ENCODE peak calls at places on chromosomes 12 and 14, in five cellular contexts. M is H9, G is neuronal stem cell, V is H1, I is mesenchymal stem cell. T is an unnamed sample.

GRCh38 chr14:44316647-44317432 is 190.2 kb downstream of the FSCB start:
- DNase-seq in M (no peak), G (no peak), V (no peak), I (peak), T (peak)

GRCh38 chr14:60652674-60653387 is 3.6 kb upstream of the SIX1 start:
- DNase-seq in M (peak), G (peak), V (no peak), I (no peak), T (no peak)

GRCh38 chr12:40225984-40226602 is 1.3 kb downstream of the LRRK2 start:
- DNase-seq in M (no peak), G (no peak), V (no peak), I (no peak), T (no peak)

GRCh38 chr12:5171701-5172100 is 128.0 kb downstream of the KCNA5 start:
- DNase-seq in M (peak), G (peak), V (peak), I (peak), T (peak)

GRCh38 chr12:47835831-47836155 is 16.1 kb upstream of the HDAC7 start:
- DNase-seq in M (peak), G (no peak), V (no peak), I (no peak), T (no peak)

GRCh38 chr12:52280796-52281560 is 6.5 kb downstream of the KRT86 start:
- DNase-seq in M (no peak), G (no peak), V (no peak), I (peak), T (peak)

GRCh38 chr12:119479121-119479561 is 114.4 kb upstream of the TMEM233 start:
- DNase-seq in M (no peak), G (no peak), V (no peak), I (no peak), T (peak)

GRCh38 chr12:80100566-80100965 is 1.2 kb downstream of the OTOGL start:
- DNase-seq in M (no peak), G (no peak), V (no peak), I (peak), T (no peak)

GRCh38 chr12:17999174-17999801 is 90.7 kb downstream of the RERGL start:
- DNase-seq in M (no peak), G (no peak), V (no peak), I (no peak), T (no peak)

GRCh38 chr12:67067453-67068203 is 201.5 kb upstream of the CAND1 start:
- DNase-seq in M (peak), G (no peak), V (no peak), I (no peak), T (no peak)

GRCh38 chr12:120183211-120183631 is 11.3 kb downstream of the GCN1 start:
- DNase-seq in M (no peak), G (no peak), V (no peak), I (no peak), T (no peak)

GRCh38 chr14:64673748-64674147 is 30.5 kb upstream of the PLEKHG3 start:
- DNase-seq in M (no peak), G (no peak), V (no peak), I (no peak), T (no peak)

DNA sequence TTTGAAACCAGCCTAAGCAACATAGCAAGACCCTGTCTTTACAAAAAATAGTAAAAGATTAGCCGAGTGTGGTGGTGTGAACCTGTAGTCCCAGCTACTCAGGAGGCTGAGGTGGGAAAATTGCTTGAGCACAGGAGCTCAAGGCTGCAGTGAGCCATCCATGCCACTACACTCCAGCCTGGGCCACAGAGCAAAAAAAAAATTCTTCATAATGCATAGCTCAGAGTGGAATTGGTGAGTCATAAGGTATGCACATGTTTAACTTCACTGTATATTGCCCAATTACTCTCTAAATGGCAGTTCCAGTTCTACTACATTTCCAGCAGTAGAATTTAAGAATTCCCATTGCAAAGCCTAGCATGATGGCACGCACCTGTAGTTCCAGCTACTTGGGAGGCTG is 26.8 kb upstream of the CLIP1 start:
- DNase-seq in M (no peak), G (no peak), V (no peak), I (peak), T (peak)
- H2AK5ac ChIP-seq in M (no peak), G (no peak), V (no peak), I (no peak), T (no peak)

GRCh38 chr14:101604935-101605767 is 43.9 kb downstream of the DIO3 start:
- DNase-seq in M (no peak), G (no peak), V (no peak), I (no peak), T (no peak)

GRCh38 chr14:101603096-101603495 is 41.8 kb downstream of the DIO3 start:
- DNase-seq in M (no peak), G (no peak), V (no peak), I (no peak), T (no peak)

GRCh38 chr14:101602466-101602840 is 41.2 kb downstream of the DIO3 start:
- DNase-seq in M (no peak), G (no peak), V (no peak), I (no peak), T (no peak)

GRCh38 chr14:101601603-101602465 is 40.5 kb downstream of the DIO3 start:
- DNase-seq in M (no peak), G (no peak), V (no peak), I (no peak), T (no peak)

GRCh38 chr14:101604228-101604934 is 43.1 kb downstream of the DIO3 start:
- DNase-seq in M (no peak), G (no peak), V (no peak), I (no peak), T (no peak)
- H2BK12ac ChIP-seq in M (no peak), G (no peak), V (no peak), I (no peak), T (no peak)

DNA sequence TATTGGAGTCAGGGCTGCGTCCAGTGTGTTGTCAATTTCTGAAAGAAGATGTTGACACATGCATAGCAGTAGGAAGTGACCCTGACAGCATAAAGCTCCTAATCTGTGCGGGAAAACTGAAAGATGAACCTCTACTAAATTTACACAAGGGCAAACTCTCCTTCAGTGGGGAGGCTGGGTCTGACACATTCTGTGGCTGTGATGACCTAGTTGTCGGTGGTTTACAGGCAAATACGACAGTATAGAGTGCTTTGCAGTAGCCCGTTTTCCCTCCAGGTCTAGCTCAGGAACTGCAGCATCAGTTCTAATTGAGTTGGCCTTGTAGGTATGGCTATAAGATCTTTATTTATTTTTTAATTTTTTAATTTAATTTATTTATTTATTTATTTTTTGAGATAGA is 14.8 kb upstream of the GABARAPL1 start:
- DNase-seq in M (no peak), G (no peak), V (no peak), I (no peak), T (no peak)
- H2AK5ac ChIP-seq in M (no peak), G (no peak), V (no peak), I (no peak), T (no peak)

GRCh38 chr12:79012616-79013015 is 148.0 kb downstream of the SYT1 start:
- DNase-seq in M (no peak), G (no peak), V (no peak), I (no peak), T (no peak)
- H2BK12ac ChIP-seq in M (no peak), G (no peak), V (no peak), I (no peak), T (no peak)